ENCODE peak calls at places on chromosomes 16 and 17, in nine cellular contexts. One of them, this sample, is unnamed.

GRCh38 chr17:8376302-8377067 is at the start of gene KRABD2:
- DNase-seq in NCI-H774: peak
- DNase-seq in GM12892: peak
- DNase-seq in gastrocnemius medialis: peak
- DNase-seq in adrenal gland: peak
- DNase-seq in activated CD4-positive, alpha-beta memory T cell treated with anti-CD3 and anti-CD28 coated beads, Interleukin-2, amount 10 ng/mL, durations not matched to agents 7 days and 5 days: peak
- DNase-seq in left ventricle myocardium inferior: peak
- DNase-seq in mesendoderm: peak
- DNase-seq in NCI-H69: peak
- DNase-seq in this sample: peak

GRCh38 chr16:80743273-80743672 is 61.1 kb downstream of the CDYL2 start:
- DNase-seq in mesendoderm: no peak
- DNase-seq in GM12892: no peak
- DNase-seq in left ventricle myocardium inferior: no peak
- DNase-seq in adrenal gland: no peak
- DNase-seq in NCI-H774: no peak
- DNase-seq in NCI-H69: no peak
- DNase-seq in activated CD4-positive, alpha-beta memory T cell treated with anti-CD3 and anti-CD28 coated beads, Interleukin-2, amount 10 ng/mL, durations not matched to agents 7 days and 5 days: no peak
- DNase-seq in gastrocnemius medialis: no peak
- DNase-seq in this sample: no peak

GRCh38 chr17:31484821-31485220 is 93.3 kb downstream of the RAB11FIP4 start:
- DNase-seq in adrenal gland: no peak
- DNase-seq in NCI-H774: no peak
- DNase-seq in gastrocnemius medialis: no peak
- DNase-seq in mesendoderm: no peak
- DNase-seq in GM12892: no peak
- DNase-seq in left ventricle myocardium inferior: no peak
- DNase-seq in activated CD4-positive, alpha-beta memory T cell treated with anti-CD3 and anti-CD28 coated beads, Interleukin-2, amount 10 ng/mL, durations not matched to agents 7 days and 5 days: no peak
- DNase-seq in NCI-H69: no peak
- DNase-seq in this sample: no peak

GRCh38 chr16:82995927-82996441 is 369.2 kb downstream of the CDH13 start:
- DNase-seq in GM12892: no peak
- DNase-seq in NCI-H69: peak
- DNase-seq in mesendoderm: no peak
- DNase-seq in NCI-H774: peak
- DNase-seq in activated CD4-positive, alpha-beta memory T cell treated with anti-CD3 and anti-CD28 coated beads, Interleukin-2, amount 10 ng/mL, durations not matched to agents 7 days and 5 days: peak
- DNase-seq in gastrocnemius medialis: no peak
- DNase-seq in left ventricle myocardium inferior: no peak
- DNase-seq in adrenal gland: peak
- DNase-seq in this sample: peak

GRCh38 chr17:2939714-2940351 is 123.6 kb downstream of the OR1D5 start:
- DNase-seq in GM12892: no peak
- DNase-seq in activated CD4-positive, alpha-beta memory T cell treated with anti-CD3 and anti-CD28 coated beads, Interleukin-2, amount 10 ng/mL, durations not matched to agents 7 days and 5 days: no peak
- DNase-seq in gastrocnemius medialis: no peak
- DNase-seq in left ventricle myocardium inferior: peak
- DNase-seq in mesendoderm: no peak
- DNase-seq in NCI-H774: no peak
- DNase-seq in adrenal gland: no peak
- DNase-seq in NCI-H69: no peak
- DNase-seq in this sample: peak

GRCh38 chr17:64009571-64010402 is 10.6 kb downstream of the ICAM2 start:
- DNase-seq in GM12892: no peak
- DNase-seq in NCI-H69: no peak
- DNase-seq in activated CD4-positive, alpha-beta memory T cell treated with anti-CD3 and anti-CD28 coated beads, Interleukin-2, amount 10 ng/mL, durations not matched to agents 7 days and 5 days: no peak
- DNase-seq in gastrocnemius medialis: no peak
- DNase-seq in left ventricle myocardium inferior: no peak
- DNase-seq in NCI-H774: no peak
- DNase-seq in mesendoderm: no peak
- DNase-seq in adrenal gland: no peak
- DNase-seq in this sample: no peak

GRCh38 chr17:58956997-58957724 is 149.5 kb downstream of the TRIM37 start:
- DNase-seq in gastrocnemius medialis: no peak
- DNase-seq in NCI-H774: no peak
- DNase-seq in adrenal gland: no peak
- DNase-seq in mesendoderm: no peak
- DNase-seq in GM12892: no peak
- DNase-seq in left ventricle myocardium inferior: no peak
- DNase-seq in NCI-H69: peak
- DNase-seq in activated CD4-positive, alpha-beta memory T cell treated with anti-CD3 and anti-CD28 coated beads, Interleukin-2, amount 10 ng/mL, durations not matched to agents 7 days and 5 days: no peak
- DNase-seq in this sample: no peak

GRCh38 chr17:69717214-69717613 is 302.7 kb downstream of the MAP2K6 start:
- DNase-seq in NCI-H774: no peak
- DNase-seq in gastrocnemius medialis: no peak
- DNase-seq in activated CD4-positive, alpha-beta memory T cell treated with anti-CD3 and anti-CD28 coated beads, Interleukin-2, amount 10 ng/mL, durations not matched to agents 7 days and 5 days: no peak
- DNase-seq in NCI-H69: peak
- DNase-seq in left ventricle myocardium inferior: no peak
- DNase-seq in adrenal gland: no peak
- DNase-seq in GM12892: no peak
- DNase-seq in mesendoderm: peak
- DNase-seq in this sample: no peak

GRCh38 chr16:25126820-25127232 is 15.3 kb downstream of the LCMT1 start:
- DNase-seq in mesendoderm: peak
- DNase-seq in NCI-H774: peak
- DNase-seq in GM12892: no peak
- DNase-seq in activated CD4-positive, alpha-beta memory T cell treated with anti-CD3 and anti-CD28 coated beads, Interleukin-2, amount 10 ng/mL, durations not matched to agents 7 days and 5 days: peak
- DNase-seq in adrenal gland: peak
- DNase-seq in left ventricle myocardium inferior: no peak
- DNase-seq in NCI-H69: peak
- DNase-seq in gastrocnemius medialis: no peak
- DNase-seq in this sample: peak

GRCh38 chr17:47776330-47777197 is 43.5 kb downstream of the TBX21 start:
- DNase-seq in NCI-H69: peak
- DNase-seq in NCI-H774: peak
- DNase-seq in mesendoderm: peak
- DNase-seq in activated CD4-positive, alpha-beta memory T cell treated with anti-CD3 and anti-CD28 coated beads, Interleukin-2, amount 10 ng/mL, durations not matched to agents 7 days and 5 days: peak
- DNase-seq in adrenal gland: no peak
- DNase-seq in gastrocnemius medialis: no peak
- DNase-seq in left ventricle myocardium inferior: no peak
- DNase-seq in GM12892: peak
- DNase-seq in this sample: peak

GRCh38 chr16:86834451-86835035 is 256.2 kb downstream of the FOXL1 start:
- DNase-seq in GM12892: no peak
- DNase-seq in NCI-H69: no peak
- DNase-seq in activated CD4-positive, alpha-beta memory T cell treated with anti-CD3 and anti-CD28 coated beads, Interleukin-2, amount 10 ng/mL, durations not matched to agents 7 days and 5 days: no peak
- DNase-seq in left ventricle myocardium inferior: no peak
- DNase-seq in adrenal gland: no peak
- DNase-seq in gastrocnemius medialis: no peak
- DNase-seq in NCI-H774: no peak
- DNase-seq in mesendoderm: peak
- DNase-seq in this sample: no peak

GRCh38 chr16:89060207-89060794 is 33.4 kb upstream of the ACSF3 start:
- DNase-seq in activated CD4-positive, alpha-beta memory T cell treated with anti-CD3 and anti-CD28 coated beads, Interleukin-2, amount 10 ng/mL, durations not matched to agents 7 days and 5 days: no peak
- DNase-seq in mesendoderm: no peak
- DNase-seq in adrenal gland: no peak
- DNase-seq in NCI-H69: no peak
- DNase-seq in gastrocnemius medialis: no peak
- DNase-seq in left ventricle myocardium inferior: no peak
- DNase-seq in GM12892: no peak
- DNase-seq in NCI-H774: no peak
- DNase-seq in this sample: no peak

GRCh38 chr16:75279277-75279676 is 27.9 kb upstream of the BCAR1 start:
- DNase-seq in NCI-H774: no peak
- DNase-seq in GM12892: no peak
- DNase-seq in gastrocnemius medialis: no peak
- DNase-seq in mesendoderm: no peak
- DNase-seq in NCI-H69: peak
- DNase-seq in adrenal gland: no peak
- DNase-seq in activated CD4-positive, alpha-beta memory T cell treated with anti-CD3 and anti-CD28 coated beads, Interleukin-2, amount 10 ng/mL, durations not matched to agents 7 days and 5 days: no peak
- DNase-seq in left ventricle myocardium inferior: no peak
- DNase-seq in this sample: no peak

GRCh38 chr17:82781894-82782274 is 30.0 kb downstream of the TBCD start:
- DNase-seq in left ventricle myocardium inferior: peak
- DNase-seq in activated CD4-positive, alpha-beta memory T cell treated with anti-CD3 and anti-CD28 coated beads, Interleukin-2, amount 10 ng/mL, durations not matched to agents 7 days and 5 days: peak
- DNase-seq in gastrocnemius medialis: peak
- DNase-seq in GM12892: peak
- DNase-seq in NCI-H69: peak
- DNase-seq in adrenal gland: peak
- DNase-seq in mesendoderm: peak
- DNase-seq in NCI-H774: peak
- DNase-seq in this sample: peak

GRCh38 chr17:30323895-30324319 is 9.9 kb downstream of the TMIGD1 start:
- DNase-seq in GM12892: no peak
- DNase-seq in NCI-H69: peak
- DNase-seq in mesendoderm: no peak
- DNase-seq in left ventricle myocardium inferior: no peak
- DNase-seq in gastrocnemius medialis: peak
- DNase-seq in NCI-H774: peak
- DNase-seq in adrenal gland: peak
- DNase-seq in activated CD4-positive, alpha-beta memory T cell treated with anti-CD3 and anti-CD28 coated beads, Interleukin-2, amount 10 ng/mL, durations not matched to agents 7 days and 5 days: peak
- DNase-seq in this sample: peak

This sample was measured in transverse colon.